ENCODE peak calls at places on chromosome 1, in six cellular contexts. I is cortex of kidney, P is HS-5, J is A172, S is hippocampal formation, V is lung. A is an unnamed sample.

GRCh38 chr1:175774921-175775320 is 31.5 kb upstream of the TNR start:
- DNase-seq in I (no peak), P (no peak), J (no peak), S (no peak), V (no peak), A (no peak)

GRCh38 chr1:61515096-61515495 is 209.8 kb downstream of the TM2D1 start:
- DNase-seq in I (no peak), P (no peak), J (no peak), S (no peak), V (no peak), A (no peak)

GRCh38 chr1:222815367-222815765 is 527 bp downstream of the DISP1 start:
- DNase-seq in I (no peak), P (no peak), J (peak), S (no peak), V (no peak), A (peak)

GRCh38 chr1:98103617-98104284 is 182.9 kb upstream of the DPYD start:
- DNase-seq in I (no peak), P (no peak), J (no peak), S (no peak), V (no peak), A (no peak)

GRCh38 chr1:173427146-173428054 is 49.7 kb upstream of the PRDX6 start:
- DNase-seq in I (no peak), P (no peak), J (no peak), S (no peak), V (no peak), A (no peak)

GRCh38 chr1:223776075-223776814 is 63.9 kb downstream of the CAPN2 start:
- DNase-seq in I (no peak), P (peak), J (peak), S (no peak), V (no peak), A (peak)

GRCh38 chr1:245585252-245585959 is 430.6 kb downstream of the KIF26B start:
- DNase-seq in I (no peak), P (no peak), J (peak), S (no peak), V (no peak), A (peak)

GRCh38 chr1:158101944-158102343 is 78.8 kb upstream of the CD1D start:
- DNase-seq in I (no peak), P (peak), J (peak), S (no peak), V (no peak), A (no peak)

GRCh38 chr1:208178091-208178529 is 66.1 kb downstream of the PLXNA2 start:
- DNase-seq in I (no peak), P (no peak), J (peak), S (peak), V (peak), A (no peak)

GRCh38 chr1:48693674-48694347 is 82.9 kb downstream of the BEND5 start:
- DNase-seq in I (no peak), P (no peak), J (peak), S (no peak), V (no peak), A (no peak)

GRCh38 chr1:113758631-113759340 is 500 bp downstream of the PHTF1 start:
- DNase-seq in I (no peak), P (no peak), J (no peak), S (peak), V (peak), A (peak)

GRCh38 chr1:15957221-15958090 is 18.4 kb downstream of the ZBTB17 start:
- DNase-seq in I (no peak), P (no peak), J (no peak), S (no peak), V (no peak), A (no peak)

GRCh38 chr1:40435876-40436275 is 14.4 kb upstream of the ZFP69B start:
- DNase-seq in I (no peak), P (no peak), J (no peak), S (no peak), V (no peak), A (no peak)

GRCh38 chr1:36836916-36837315 is 197.4 kb downstream of the GRIK3 start:
- DNase-seq in I (no peak), P (no peak), J (no peak), S (no peak), V (no peak), A (no peak)

GRCh38 chr1:1308756-1309524 is 543 bp downstream of the PUSL1 start:
- DNase-seq in I (no peak), P (no peak), J (no peak), S (no peak), V (peak), A (peak)

GRCh38 chr1:83967336-83967735 is 31.6 kb downstream of the TTLL7 start:
- DNase-seq in I (no peak), P (no peak), J (no peak), S (no peak), V (no peak), A (no peak)

GRCh38 chr1:88655685-88656299 is 28.3 kb upstream of the PKN2 start:
- DNase-seq in I (no peak), P (peak), J (peak), S (peak), V (no peak), A (peak)

GRCh38 chr1:3409737-3410434 is 44.6 kb upstream of the ARHGEF16 start:
- DNase-seq in I (no peak), P (peak), J (peak), S (peak), V (no peak), A (peak)

GRCh38 chr1:201447911-201448871 is 20.8 kb downstream of the PHLDA3 start:
- DNase-seq in I (no peak), P (no peak), J (peak), S (peak), V (peak), A (peak)

GRCh38 chr1:83627045-83627444 is 371.9 kb downstream of the TTLL7 start:
- DNase-seq in I (no peak), P (no peak), J (no peak), S (no peak), V (no peak), A (no peak)

A was measured in GM03348.